ENCODE peak calls at places on chromosomes 2 and 18, in five cellular contexts. N is mucosa of descending colon, P is foreskin fibroblast, S is body of pancreas, Q is uterus. A is an unnamed sample.

GRCh38 chr2:7725132-7725849 is 808.1 kb downstream of the RNF144A start:
- DNase-seq in N (no peak), P (peak; percentile 49), S (no peak), Q (no peak), A (no peak)

GRCh38 chr2:231931481-231931915 is 5.3 kb upstream of the NPPC start:
- DNase-seq in N (peak; percentile 41), P (peak; percentile 67), S (no peak), Q (peak; percentile 71), A (no peak)

GRCh38 chr2:55096586-55096985 is 46.3 kb upstream of the RTN4 start:
- DNase-seq in N (no peak), P (no peak), S (no peak), Q (no peak), A (no peak)

GRCh38 chr18:12391487-12392136 is 14.6 kb upstream of the AFG3L2 start:
- DNase-seq in N (no peak), P (peak; percentile 89), S (peak; percentile 75), Q (peak; percentile 64), A (peak; percentile 78)

GRCh38 chr2:168624028-168624427 is 168.0 kb downstream of the CERS6 start:
- DNase-seq in N (no peak), P (no peak), S (no peak), Q (no peak), A (no peak)

GRCh38 chr2:173087214-173087581 is 11.6 kb downstream of the MAP3K20 start:
- DNase-seq in N (no peak), P (peak; percentile 71), S (no peak), Q (no peak), A (no peak)

GRCh38 chr2:100882645-100883613 is 63.0 kb downstream of the NPAS2 start:
- DNase-seq in N (no peak), P (peak; percentile 70), S (peak; percentile 68), Q (no peak), A (peak; percentile 77)

GRCh38 chr2:237397072-237397471 is 16.9 kb downstream of the COL6A3 start:
- DNase-seq in N (no peak), P (no peak), S (no peak), Q (no peak), A (no peak)

GRCh38 chr2:165305391-165306096 is 66.3 kb downstream of the SCN2A start:
- DNase-seq in N (no peak), P (peak; percentile 2), S (no peak), Q (no peak), A (no peak)

GRCh38 chr2:57218206-57218605 is 828.4 kb upstream of the VRK2 start:
- DNase-seq in N (no peak), P (no peak), S (no peak), Q (no peak), A (no peak)

GRCh38 chr18:10270160-10270571 is 184.3 kb upstream of the APCDD1 start:
- DNase-seq in N (no peak), P (peak; percentile 77), S (peak; percentile 50), Q (no peak), A (no peak)

GRCh38 chr2:38922389-38922788 is 32.7 kb downstream of the ARHGEF33 start:
- DNase-seq in N (no peak), P (no peak), S (no peak), Q (no peak), A (no peak)

GRCh38 chr2:197946562-197946961 is 142.2 kb downstream of the PLCL1 start:
- DNase-seq in N (no peak), P (peak; percentile 40), S (no peak), Q (peak; percentile 17), A (no peak)

GRCh38 chr2:133039531-133039930 is 369.5 kb upstream of the LYPD1 start:
- DNase-seq in N (no peak), P (no peak), S (no peak), Q (no peak), A (no peak)

GRCh38 chr18:12543697-12544096 is 114.2 kb downstream of the SPIRE1 start:
- DNase-seq in N (no peak), P (no peak), S (no peak), Q (no peak), A (no peak)

GRCh38 chr2:239128706-239129105 is 272.1 kb downstream of the HDAC4 start:
- DNase-seq in N (peak; percentile 35), P (no peak), S (no peak), Q (no peak), A (no peak)

GRCh38 chr2:220434365-220434764 is 806.9 kb downstream of the SLC4A3 start:
- DNase-seq in N (no peak), P (peak; percentile 83), S (no peak), Q (no peak), A (no peak)

GRCh38 chr2:239928457-239929350 is 96.4 kb downstream of the NDUFA10 start:
- DNase-seq in N (peak; percentile 46), P (no peak), S (no peak), Q (peak; percentile 10), A (peak; percentile 13)

GRCh38 chr2:39725401-39725800 is 53.7 kb downstream of the THUMPD2 start:
- DNase-seq in N (no peak), P (peak; percentile 89), S (no peak), Q (no peak), A (no peak)

GRCh38 chr2:108010912-108011591 is 24.7 kb downstream of the SLC5A7 start:
- DNase-seq in N (no peak), P (no peak), S (no peak), Q (no peak), A (no peak)

GRCh38 chr18:80196528-80197320 is 50.6 kb downstream of the PARD6G start:
- DNase-seq in N (no peak), P (no peak), S (peak; percentile 15), Q (no peak), A (no peak)

GRCh38 chr2:184681642-184682321 is 83.5 kb downstream of the ZNF804A start:
- DNase-seq in N (no peak), P (no peak), S (no peak), Q (no peak), A (no peak)

GRCh38 chr2:75476778-75477177 is 84.0 kb downstream of the EVA1A start:
- DNase-seq in N (no peak), P (peak; percentile 28), S (no peak), Q (no peak), A (no peak)

GRCh38 chr2:221836091-221836490 is 264.0 kb upstream of the EPHA4 start:
- DNase-seq in N (no peak), P (peak; percentile 40), S (no peak), Q (no peak), A (no peak)

GRCh38 chr2:233007270-233007669 is 5.8 kb downstream of the NGEF start:
- DNase-seq in N (no peak), P (no peak), S (no peak), Q (no peak), A (no peak)

GRCh38 chr2:108593547-108594098 is 59.4 kb downstream of the LIMS1 start:
- DNase-seq in N (no peak), P (peak; percentile 81), S (no peak), Q (no peak), A (no peak)

GRCh38 chr18:45688834-45689233 is 35.1 kb upstream of the SLC14A1 start:
- DNase-seq in N (peak; percentile 61), P (no peak), S (no peak), Q (no peak), A (peak; percentile 84)

GRCh38 chr2:95287806-95288205 is 9.3 kb upstream of the KCNIP3 start:
- DNase-seq in N (no peak), P (no peak), S (no peak), Q (no peak), A (no peak)

GRCh38 chr2:20447437-20448245 is 767 bp downstream of the RHOB start:
- DNase-seq in N (peak; percentile 74), P (peak; percentile 68), S (peak; percentile 65), Q (peak; percentile 64), A (peak; percentile 78)

GRCh38 chr2:174901075-174901474 is 104.1 kb downstream of the CHN1 start:
- DNase-seq in N (no peak), P (peak; percentile 68), S (no peak), Q (no peak), A (no peak)

GRCh38 chr2:68282814-68283812 is 30.8 kb upstream of the PPP3R1 start:
- DNase-seq in N (no peak), P (peak; percentile 62), S (peak; percentile 13), Q (no peak), A (no peak)

GRCh38 chr2:240591226-240591625 is 4.7 kb downstream of the CAPN10 start:
- DNase-seq in N (no peak), P (peak; percentile 79), S (no peak), Q (no peak), A (no peak)

GRCh38 chr2:187912956-187913355 is 358.7 kb upstream of the TFPI start:
- DNase-seq in N (no peak), P (no peak), S (no peak), Q (no peak), A (no peak)

GRCh38 chr2:225196579-225196978 is 154.3 kb upstream of the DOCK10 start:
- DNase-seq in N (no peak), P (no peak), S (no peak), Q (no peak), A (no peak)

GRCh38 chr2:234500394-234501006 is 3.6 kb upstream of the ARL4C start:
- DNase-seq in N (peak; percentile 81), P (peak; percentile 79), S (peak; percentile 62), Q (no peak), A (peak; percentile 93)

GRCh38 chr2:106537047-106537446 is 49.9 kb downstream of the CD8B2 start:
- DNase-seq in N (no peak), P (no peak), S (peak; percentile 52), Q (no peak), A (no peak)

GRCh38 chr2:40130251-40130994 is 321.5 kb downstream of the SLC8A1 start:
- DNase-seq in N (no peak), P (peak; percentile 49), S (no peak), Q (no peak), A (no peak)

GRCh38 chr18:33440384-33441043 is at the start of gene CCDC178:
- DNase-seq in N (no peak), P (peak; percentile 69), S (peak; percentile 22), Q (peak; percentile 20), A (peak; percentile 49)

GRCh38 chr18:33444699-33445098 is 4.2 kb upstream of the CCDC178 start:
- DNase-seq in N (no peak), P (peak; percentile 33), S (no peak), Q (no peak), A (no peak)

DNA sequence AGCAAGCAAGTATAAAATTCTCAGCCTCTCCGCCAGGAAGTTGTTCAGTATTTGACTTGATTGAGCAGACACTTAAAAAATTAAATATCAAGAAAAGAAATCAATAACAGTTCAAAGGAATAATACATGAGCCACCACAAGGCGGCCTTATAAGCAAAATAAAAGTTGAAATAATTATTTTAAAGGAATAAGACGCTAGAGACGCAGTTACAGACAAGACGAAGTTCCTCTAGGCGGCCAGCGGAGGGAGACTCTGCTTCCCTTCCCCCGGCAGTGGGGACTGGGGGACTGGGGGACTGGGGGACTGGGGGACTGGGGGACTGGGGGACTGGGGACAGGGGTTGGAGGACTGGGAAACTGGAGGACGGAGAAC is 524 bp downstream of the CCDC178 start:
- DNase-seq in N (no peak), P (peak; percentile 88), S (peak; percentile 20), Q (peak; percentile 18), A (no peak)
- H3K4me3 ChIP-seq in N (no peak overlapping the region), P (no peak overlapping the region), S (no peak overlapping the region), Q (peak overlapping the region; percentile 58), A (peak overlapping the region; percentile 31)

GRCh38 chr2:226832076-226832475 is 3.8 kb upstream of the RHBDD1 start:
- DNase-seq in N (no peak), P (peak; percentile 59), S (no peak), Q (no peak), A (no peak)
- H3K4me3 ChIP-seq in N (no peak overlapping the region), P (no peak overlapping the region), S (no peak overlapping the region), Q (no peak overlapping the region), A (no peak overlapping the region)

GRCh38 chr2:15755528-15755927 is 163.9 kb downstream of the DDX1 start:
- DNase-seq in N (no peak), P (no peak), S (no peak), Q (no peak), A (no peak)
- H3K4me3 ChIP-seq in N (no peak overlapping the region), P (no peak overlapping the region), S (no peak overlapping the region), Q (no peak overlapping the region), A (no peak overlapping the region)

GRCh38 chr2:17771956-17772355 is 18.0 kb downstream of the GEN1 start:
- DNase-seq in N (no peak), P (no peak), S (no peak), Q (no peak), A (no peak)
- H3K4me3 ChIP-seq in N (no peak overlapping the region), P (no peak overlapping the region), S (no peak overlapping the region), Q (no peak overlapping the region), A (no peak overlapping the region)